ENCODE peak calls at places on chromosomes 12 and 14, in seven cellular contexts. F is A549, L is lower leg skin, J is uterus, U is Peyer's patch, N is ovary, Q is body of pancreas. M is an unnamed sample.
A peak's percentile ranks its signal among the peaks of the same experiment; 100 is the strongest.

GRCh38 chr14:92651106-92651792 is 97.2 kb downstream of the LGMN start:
- DNase-seq in F (no peak), L (peak; percentile 37), J (no peak), U (peak; percentile 83), N (no peak), Q (peak; percentile 75), M (peak; percentile 55)

GRCh38 chr12:110844551-110845395 is 2.0 kb upstream of the CCDC63 start:
- DNase-seq in F (no peak), L (peak; percentile 15), J (no peak), U (no peak), N (no peak), Q (peak; percentile 7), M (no peak)

GRCh38 chr12:3216097-3216496 is 138.9 kb downstream of the TSPAN9 start:
- DNase-seq in F (no peak), L (no peak), J (no peak), U (no peak), N (no peak), Q (no peak), M (no peak)

GRCh38 chr12:75323663-75324062 is 6.5 kb downstream of the CAPS2 start:
- DNase-seq in F (no peak), L (no peak), J (no peak), U (no peak), N (no peak), Q (no peak), M (no peak)

GRCh38 chr12:101941306-101942000 is 64.1 kb downstream of the DRAM1 start:
- DNase-seq in F (no peak), L (no peak), J (no peak), U (no peak), N (no peak), Q (no peak), M (no peak)

GRCh38 chr12:54641089-54641488 is 6.4 kb upstream of the LACRT start:
- DNase-seq in F (no peak), L (no peak), J (no peak), U (no peak), N (no peak), Q (no peak), M (no peak)

GRCh38 chr12:122517877-122518276 is 8.9 kb downstream of the RSRC2 start:
- DNase-seq in F (peak; percentile 53), L (no peak), J (no peak), U (no peak), N (peak; percentile 33), Q (no peak), M (no peak)

GRCh38 chr12:126051611-126052107 is 986.4 kb downstream of the AACS start:
- DNase-seq in F (peak; percentile 17), L (no peak), J (no peak), U (no peak), N (no peak), Q (no peak), M (no peak)

GRCh38 chr12:7601407-7601806 is 64.3 kb downstream of the APOBEC1 start:
- DNase-seq in F (no peak), L (no peak), J (no peak), U (no peak), N (no peak), Q (no peak), M (no peak)

GRCh38 chr12:52585951-52586350 is 12.3 kb upstream of the KRT74 start:
- DNase-seq in F (no peak), L (no peak), J (no peak), U (no peak), N (no peak), Q (no peak), M (no peak)

GRCh38 chr14:33682746-33683145 is 268.1 kb downstream of the EGLN3 start:
- DNase-seq in F (no peak), L (peak; percentile 28), J (peak; percentile 80), U (peak; percentile 43), N (peak; percentile 85), Q (peak; percentile 34), M (peak; percentile 26)

GRCh38 chr12:108677381-108677780 is 43.7 kb upstream of the SELPLG start:
- DNase-seq in F (no peak), L (no peak), J (no peak), U (no peak), N (no peak), Q (no peak), M (no peak)

GRCh38 chr12:104121001-104121400 is 17.0 kb downstream of the NFYB start:
- DNase-seq in F (peak; percentile 50), L (no peak), J (no peak), U (no peak), N (no peak), Q (no peak), M (no peak)

GRCh38 chr12:49370539-49370938 is 3.3 kb downstream of the SPATS2 start:
- DNase-seq in F (no peak), L (no peak), J (no peak), U (no peak), N (no peak), Q (no peak), M (no peak)

GRCh38 chr12:71018682-71019081 is 98.1 kb upstream of the PTPRR start:
- DNase-seq in F (no peak), L (no peak), J (no peak), U (no peak), N (no peak), Q (no peak), M (no peak)

DNA sequence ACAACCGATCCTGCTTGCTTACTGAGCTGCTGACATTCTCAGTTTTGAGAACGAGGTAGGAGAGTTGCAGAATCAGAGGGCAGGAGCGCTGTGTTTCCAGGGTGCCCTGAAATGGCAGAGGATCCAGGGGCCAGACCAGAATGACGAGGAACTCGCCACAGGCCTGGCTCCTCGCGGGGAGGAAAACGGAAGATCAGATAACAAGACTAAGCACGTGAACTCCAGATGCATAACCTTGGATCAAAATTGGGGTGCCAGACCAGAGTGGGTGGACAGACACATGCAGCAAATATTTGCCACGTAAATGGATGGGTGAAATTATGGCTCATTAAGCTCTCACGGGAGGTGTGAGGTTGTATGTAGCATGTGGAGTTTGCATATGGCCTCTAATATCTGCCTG is 46.5 kb downstream of the ELK3 start:
- DNase-seq in F (no peak), L (no peak), J (no peak), U (no peak), N (no peak), Q (no peak), M (no peak)
- TF ChIP-seq POLR2A in F (no peak), L (no peak), J (no peak), U (no peak), N (no peak), Q (no peak), M (no peak)

DNA sequence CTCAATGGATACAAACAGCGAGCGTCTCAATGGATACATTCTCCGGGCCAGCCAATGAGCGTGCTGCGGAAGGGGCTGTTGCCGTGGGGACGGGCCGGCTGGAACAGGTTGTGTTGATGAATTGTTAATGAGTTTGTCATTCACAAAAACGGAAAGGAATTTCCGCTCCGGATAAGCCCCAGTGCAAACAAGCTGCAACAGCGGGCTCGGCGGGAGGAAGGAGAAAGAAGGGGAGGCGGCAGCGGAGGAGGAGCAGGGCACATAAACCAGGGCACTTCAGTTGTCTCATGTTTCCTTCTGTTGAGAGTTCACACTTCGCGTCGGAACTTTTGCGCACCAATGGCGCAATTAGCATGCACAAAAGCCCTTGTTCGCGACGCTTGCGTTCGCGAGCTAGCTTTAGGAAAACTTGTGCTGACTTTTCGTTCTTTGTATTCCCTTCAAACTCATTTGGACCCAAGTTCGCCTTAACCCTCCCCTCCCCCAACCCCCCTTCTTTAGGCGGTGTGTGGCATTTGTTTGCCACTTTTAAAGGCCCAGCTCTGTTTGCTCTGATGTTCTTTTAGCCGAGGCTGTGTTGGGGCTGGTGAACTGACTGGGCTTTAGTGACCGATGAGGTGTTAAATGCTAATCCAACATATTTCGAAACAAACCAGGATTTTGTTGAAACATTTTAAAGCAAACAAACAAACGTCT is at the start of gene DUSP6:
- DNase-seq in F (peak; percentile 99), L (peak; percentile 97), J (peak; percentile 81), U (peak; percentile 98), N (peak; percentile 66), Q (peak; percentile 97), M (peak; percentile 92)
- TF ChIP-seq POLR2A in F (peak; percentile 37), L (no peak), J (peak; percentile 90), U (peak; percentile 75), N (peak; percentile 62), Q (peak; percentile 81), M (peak; percentile 85)

GRCh38 chr12:12562016-12562483 is 613 bp downstream of the DUSP16 start:
- DNase-seq in F (peak; percentile 33), L (peak; percentile 21), J (peak; percentile 44), U (peak; percentile 57), N (peak; percentile 39), Q (peak; percentile 30), M (no peak)

GRCh38 chr12:12560587-12561304 is 1.9 kb downstream of the DUSP16 start:
- DNase-seq in F (peak; percentile 83), L (peak; percentile 69), J (peak; percentile 36), U (peak; percentile 84), N (peak; percentile 49), Q (peak; percentile 85), M (peak; percentile 74)

GRCh38 chr12:12563529-12563928 is 866 bp upstream of the DUSP16 start:
- DNase-seq in F (no peak), L (no peak), J (no peak), U (no peak), N (no peak), Q (peak; percentile 35), M (no peak)

GRCh38 chr12:12561305-12562015 is 1.2 kb downstream of the DUSP16 start:
- DNase-seq in F (peak; percentile 64), L (peak; percentile 46), J (peak; percentile 65), U (peak; percentile 76), N (peak; percentile 67), Q (peak; percentile 78), M (peak; percentile 69)

DNA sequence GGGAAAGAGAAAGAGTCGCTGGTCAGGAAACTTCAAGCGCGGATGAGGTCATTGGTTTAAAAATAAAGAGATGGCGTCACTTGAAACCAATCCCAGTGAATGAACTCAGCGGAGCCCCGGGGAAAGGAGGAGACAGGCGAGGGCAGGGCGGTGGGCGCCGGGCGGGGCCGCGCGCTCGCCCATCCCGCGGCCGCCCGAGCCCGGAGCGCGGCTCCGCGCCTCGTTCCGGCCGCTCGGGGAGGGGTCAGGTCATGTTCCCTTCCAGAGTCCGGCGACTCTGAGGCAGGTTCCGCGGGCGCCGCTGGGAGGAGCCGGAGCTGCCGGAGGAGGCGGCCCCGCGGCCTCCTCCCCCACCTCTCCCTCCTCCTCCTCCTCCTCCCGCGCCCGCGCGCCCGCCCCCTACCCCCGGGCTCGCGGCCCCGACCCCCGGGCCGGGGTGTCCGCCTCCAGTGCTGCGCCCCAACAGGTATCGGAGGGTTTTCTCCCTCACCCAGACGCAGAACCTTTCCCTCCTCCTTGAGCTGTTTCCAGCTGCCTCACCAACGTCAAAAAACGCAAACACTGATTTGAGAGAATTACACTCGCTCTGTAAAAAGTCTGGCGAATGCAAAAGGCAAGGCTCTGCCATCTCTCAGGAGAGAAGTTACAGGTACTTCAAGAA is at the start of gene DUSP16:
- DNase-seq in F (peak; percentile 95), L (peak; percentile 93), J (peak; percentile 93), U (peak; percentile 93), N (peak; percentile 92), Q (peak; percentile 96), M (peak; percentile 93)
- TF ChIP-seq POLR2A in F (peak; percentile 44), L (no peak), J (peak; percentile 91), U (peak; percentile 58), N (peak; percentile 82), Q (peak; percentile 89), M (no peak)

DNA sequence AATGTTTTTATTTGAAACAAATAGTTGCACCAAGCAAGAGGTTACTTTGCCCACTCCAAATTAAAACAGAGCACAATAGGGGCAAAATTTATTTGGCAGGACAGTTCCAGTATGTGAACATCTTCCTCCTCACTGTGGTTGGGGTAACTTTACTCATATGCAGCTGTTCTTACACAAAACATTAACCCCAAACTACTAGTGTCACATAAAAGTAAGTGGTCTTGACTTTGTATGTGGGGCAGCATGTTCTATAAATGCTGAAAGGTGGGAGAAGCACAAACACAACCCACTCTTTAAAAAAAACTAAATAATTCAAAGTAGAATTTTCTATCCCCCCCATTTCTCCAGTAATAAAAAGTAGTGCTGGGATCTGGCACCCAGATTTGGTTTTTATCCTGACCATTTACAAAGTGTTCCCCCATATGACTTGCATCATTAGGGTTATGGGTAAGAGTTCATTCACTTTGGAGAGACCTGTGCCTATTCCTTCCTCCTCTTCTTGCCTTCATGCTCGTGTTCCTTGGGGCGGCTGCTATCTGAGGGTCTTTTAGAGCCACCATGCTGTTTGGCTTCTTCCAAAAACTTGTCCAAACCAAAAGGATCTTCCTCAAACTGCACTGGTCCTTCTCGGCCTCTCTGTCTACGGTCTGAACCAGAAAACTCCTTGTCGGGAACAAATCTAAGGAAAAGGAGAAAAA is 9.9 kb downstream of the SLIRP start:
- DNase-seq in F (no peak), L (no peak), J (no peak), U (no peak), N (no peak), Q (no peak), M (no peak)
- TF ChIP-seq POLR2A in F (no peak), L (no peak), J (no peak), U (no peak), N (no peak), Q (no peak), M (no peak)

M was measured in stomach.